ENCODE peak calls at places on chromosomes 1 and 21, in nine cellular contexts. One of them, this sample, is unnamed.

GRCh38 chr1:115189814-115190541 is 100.7 kb upstream of the TSPAN2 start:
- DNase-seq in heart right ventricle: no peak
- DNase-seq in psoas muscle: no peak
- DNase-seq in adrenal gland: no peak
- DNase-seq in sigmoid colon: no peak
- DNase-seq in fibroblast of lung: peak; percentile 98
- DNase-seq in Peyer's patch: no peak
- DNase-seq in upper lobe of left lung: no peak
- DNase-seq in astrocyte: peak; percentile 98
- DNase-seq in this sample: no peak

GRCh38 chr1:202760589-202760988 is 47.6 kb downstream of the KDM5B start:
- DNase-seq in heart right ventricle: no peak
- DNase-seq in psoas muscle: no peak
- DNase-seq in adrenal gland: no peak
- DNase-seq in sigmoid colon: no peak
- DNase-seq in fibroblast of lung: no peak
- DNase-seq in Peyer's patch: no peak
- DNase-seq in upper lobe of left lung: no peak
- DNase-seq in astrocyte: no peak
- DNase-seq in this sample: no peak

GRCh38 chr1:229117664-229118300 is 153.1 kb upstream of the RAB4A start:
- DNase-seq in heart right ventricle: peak; percentile 43
- DNase-seq in psoas muscle: peak; percentile 43
- DNase-seq in adrenal gland: peak; percentile 79
- DNase-seq in sigmoid colon: peak; percentile 94
- DNase-seq in fibroblast of lung: peak; percentile 23
- DNase-seq in Peyer's patch: no peak
- DNase-seq in upper lobe of left lung: peak; percentile 91
- DNase-seq in astrocyte: no peak
- DNase-seq in this sample: peak; percentile 87

GRCh38 chr1:24903955-24904730 is 25.9 kb downstream of the RUNX3 start:
- DNase-seq in heart right ventricle: no peak
- DNase-seq in psoas muscle: no peak
- DNase-seq in adrenal gland: peak; percentile 9
- DNase-seq in sigmoid colon: peak; percentile 43
- DNase-seq in fibroblast of lung: no peak
- DNase-seq in Peyer's patch: no peak
- DNase-seq in upper lobe of left lung: no peak
- DNase-seq in astrocyte: no peak
- DNase-seq in this sample: no peak

GRCh38 chr21:34974162-34974981 is 74.7 kb downstream of the RUNX1 start:
- DNase-seq in heart right ventricle: no peak
- DNase-seq in psoas muscle: no peak
- DNase-seq in adrenal gland: no peak
- DNase-seq in sigmoid colon: no peak
- DNase-seq in fibroblast of lung: no peak
- DNase-seq in Peyer's patch: peak; percentile 27
- DNase-seq in upper lobe of left lung: no peak
- DNase-seq in astrocyte: no peak
- DNase-seq in this sample: no peak

GRCh38 chr1:81571946-81572345 is 228.8 kb upstream of the ADGRL2 start:
- DNase-seq in heart right ventricle: no peak
- DNase-seq in psoas muscle: no peak
- DNase-seq in adrenal gland: no peak
- DNase-seq in sigmoid colon: no peak
- DNase-seq in fibroblast of lung: peak; percentile 34
- DNase-seq in Peyer's patch: no peak
- DNase-seq in upper lobe of left lung: no peak
- DNase-seq in astrocyte: peak; percentile 20
- DNase-seq in this sample: no peak

GRCh38 chr1:75233302-75233929 is 99.2 kb downstream of the LHX8 start:
- DNase-seq in heart right ventricle: no peak
- DNase-seq in psoas muscle: no peak
- DNase-seq in adrenal gland: no peak
- DNase-seq in sigmoid colon: no peak
- DNase-seq in fibroblast of lung: peak; percentile 35
- DNase-seq in Peyer's patch: no peak
- DNase-seq in upper lobe of left lung: no peak
- DNase-seq in astrocyte: peak; percentile 10
- DNase-seq in this sample: no peak

GRCh38 chr1:27979151-27979858 is 19.5 kb downstream of the XKR8 start:
- DNase-seq in heart right ventricle: no peak
- DNase-seq in psoas muscle: no peak
- DNase-seq in adrenal gland: no peak
- DNase-seq in sigmoid colon: no peak
- DNase-seq in fibroblast of lung: peak; percentile 70
- DNase-seq in Peyer's patch: no peak
- DNase-seq in upper lobe of left lung: no peak
- DNase-seq in astrocyte: peak; percentile 53
- DNase-seq in this sample: no peak

GRCh38 chr1:153799016-153799415 is 23.8 kb downstream of the SLC27A3 start:
- DNase-seq in heart right ventricle: no peak
- DNase-seq in psoas muscle: no peak
- DNase-seq in adrenal gland: no peak
- DNase-seq in sigmoid colon: no peak
- DNase-seq in fibroblast of lung: no peak
- DNase-seq in Peyer's patch: no peak
- DNase-seq in upper lobe of left lung: no peak
- DNase-seq in astrocyte: no peak
- DNase-seq in this sample: no peak

GRCh38 chr21:46083271-46084040 is 14.5 kb upstream of the COL6A2 start:
- DNase-seq in heart right ventricle: no peak
- DNase-seq in psoas muscle: peak; percentile 16
- DNase-seq in adrenal gland: peak; percentile 13
- DNase-seq in sigmoid colon: peak; percentile 73
- DNase-seq in fibroblast of lung: no peak
- DNase-seq in Peyer's patch: no peak
- DNase-seq in upper lobe of left lung: peak; percentile 80
- DNase-seq in astrocyte: no peak
- DNase-seq in this sample: peak; percentile 38

GRCh38 chr1:162175393-162175792 is 105.9 kb downstream of the NOS1AP start:
- DNase-seq in heart right ventricle: no peak
- DNase-seq in psoas muscle: no peak
- DNase-seq in adrenal gland: no peak
- DNase-seq in sigmoid colon: no peak
- DNase-seq in fibroblast of lung: peak; percentile 19
- DNase-seq in Peyer's patch: no peak
- DNase-seq in upper lobe of left lung: no peak
- DNase-seq in astrocyte: no peak
- DNase-seq in this sample: no peak

GRCh38 chr1:209805341-209805781 is 581 bp downstream of the IRF6 start:
- DNase-seq in heart right ventricle: no peak
- DNase-seq in psoas muscle: no peak
- DNase-seq in adrenal gland: peak; percentile 33
- DNase-seq in sigmoid colon: no peak
- DNase-seq in fibroblast of lung: no peak
- DNase-seq in Peyer's patch: no peak
- DNase-seq in upper lobe of left lung: peak; percentile 41
- DNase-seq in astrocyte: no peak
- DNase-seq in this sample: no peak

GRCh38 chr21:29717659-29718058 is 222.1 kb downstream of the GRIK1 start:
- DNase-seq in heart right ventricle: no peak
- DNase-seq in psoas muscle: no peak
- DNase-seq in adrenal gland: no peak
- DNase-seq in sigmoid colon: no peak
- DNase-seq in fibroblast of lung: no peak
- DNase-seq in Peyer's patch: no peak
- DNase-seq in upper lobe of left lung: no peak
- DNase-seq in astrocyte: no peak
- DNase-seq in this sample: no peak

GRCh38 chr1:209552406-209553264 is 30.9 kb upstream of the CAMK1G start:
- DNase-seq in heart right ventricle: no peak
- DNase-seq in psoas muscle: no peak
- DNase-seq in adrenal gland: no peak
- DNase-seq in sigmoid colon: no peak
- DNase-seq in fibroblast of lung: no peak
- DNase-seq in Peyer's patch: no peak
- DNase-seq in upper lobe of left lung: no peak
- DNase-seq in astrocyte: no peak
- DNase-seq in this sample: no peak

DNA sequence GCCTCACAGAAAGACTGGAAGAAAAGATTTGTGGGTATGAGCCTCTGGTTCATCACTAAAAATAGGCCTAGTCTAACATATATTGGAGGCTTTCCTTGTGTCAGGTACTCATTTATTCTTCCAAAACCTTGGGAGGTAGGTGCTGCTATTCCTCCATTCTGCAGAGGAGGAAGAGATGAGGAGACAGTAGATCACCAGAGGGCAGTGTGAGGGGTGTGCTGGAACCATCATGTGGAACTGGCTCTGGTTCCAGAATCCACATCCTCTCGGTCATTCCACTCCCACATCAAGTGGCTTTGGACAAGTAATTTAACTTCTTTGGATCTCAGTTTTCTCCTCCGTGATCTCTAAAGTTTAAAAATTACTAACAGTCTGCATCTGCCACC is 7.4 kb upstream of the INKA2 start:
- DNase-seq in heart right ventricle: no peak
- DNase-seq in psoas muscle: no peak
- DNase-seq in adrenal gland: no peak
- DNase-seq in sigmoid colon: no peak
- DNase-seq in fibroblast of lung: no peak
- DNase-seq in Peyer's patch: no peak
- DNase-seq in upper lobe of left lung: no peak
- DNase-seq in astrocyte: no peak
- DNase-seq in this sample: no peak
- H3K4me1 ChIP-seq in heart right ventricle: peaks cover 28% of the 10 kb centered on the region
- H3K4me1 ChIP-seq in psoas muscle: peaks cover 22% of the 10 kb centered on the region
- H3K4me1 ChIP-seq in adrenal gland: no peaks in the 10 kb centered on the region
- H3K4me1 ChIP-seq in sigmoid colon: no peaks in the 10 kb centered on the region
- H3K4me1 ChIP-seq in fibroblast of lung: peaks cover 11% of the 10 kb centered on the region
- H3K4me1 ChIP-seq in Peyer's patch: no peaks in the 10 kb centered on the region
- H3K4me1 ChIP-seq in upper lobe of left lung: no peaks in the 10 kb centered on the region
- H3K4me1 ChIP-seq in astrocyte: peaks cover 12% of the 10 kb centered on the region
- H3K4me1 ChIP-seq in this sample: peaks cover 47% of the 10 kb centered on the region

GRCh38 chr1:244048566-244049141 is 2.4 kb upstream of the ZBTB18 start:
- DNase-seq in heart right ventricle: no peak
- DNase-seq in psoas muscle: peak; percentile 65
- DNase-seq in adrenal gland: no peak
- DNase-seq in sigmoid colon: no peak
- DNase-seq in fibroblast of lung: no peak
- DNase-seq in Peyer's patch: peak; percentile 31
- DNase-seq in upper lobe of left lung: peak; percentile 94
- DNase-seq in astrocyte: no peak
- DNase-seq in this sample: no peak

GRCh38 chr1:244052011-244052727 is 1.1 kb downstream of the ZBTB18 start:
- DNase-seq in heart right ventricle: no peak
- DNase-seq in psoas muscle: no peak
- DNase-seq in adrenal gland: no peak
- DNase-seq in sigmoid colon: no peak
- DNase-seq in fibroblast of lung: peak; percentile 39
- DNase-seq in Peyer's patch: no peak
- DNase-seq in upper lobe of left lung: no peak
- DNase-seq in astrocyte: no peak
- DNase-seq in this sample: no peak

GRCh38 chr1:244050835-244051444 is at the start of gene ZBTB18:
- DNase-seq in heart right ventricle: peak; percentile 29
- DNase-seq in psoas muscle: no peak
- DNase-seq in adrenal gland: no peak
- DNase-seq in sigmoid colon: no peak
- DNase-seq in fibroblast of lung: peak; percentile 79
- DNase-seq in Peyer's patch: no peak
- DNase-seq in upper lobe of left lung: no peak
- DNase-seq in astrocyte: peak; percentile 77
- DNase-seq in this sample: no peak

GRCh38 chr1:244049142-244049968 is 1.7 kb upstream of the ZBTB18 start:
- DNase-seq in heart right ventricle: peak; percentile 31
- DNase-seq in psoas muscle: peak; percentile 51
- DNase-seq in adrenal gland: peak; percentile 40
- DNase-seq in sigmoid colon: peak; percentile 71
- DNase-seq in fibroblast of lung: peak; percentile 23
- DNase-seq in Peyer's patch: peak; percentile 83
- DNase-seq in upper lobe of left lung: peak; percentile 91
- DNase-seq in astrocyte: no peak
- DNase-seq in this sample: no peak

GRCh38 chr1:244049969-244050834 is 881 bp upstream of the ZBTB18 start:
- DNase-seq in heart right ventricle: no peak
- DNase-seq in psoas muscle: no peak
- DNase-seq in adrenal gland: no peak
- DNase-seq in sigmoid colon: no peak
- DNase-seq in fibroblast of lung: no peak
- DNase-seq in Peyer's patch: peak; percentile 39
- DNase-seq in upper lobe of left lung: peak; percentile 37
- DNase-seq in astrocyte: no peak
- DNase-seq in this sample: no peak
- H3K27ac ChIP-seq in heart right ventricle: peak overlapping the region; percentile 66
- H3K27ac ChIP-seq in psoas muscle: peak overlapping the region; percentile 85
- H3K27ac ChIP-seq in adrenal gland: no peak overlapping the region
- H3K27ac ChIP-seq in sigmoid colon: peak overlapping the region; percentile 96
- H3K27ac ChIP-seq in fibroblast of lung: peak overlapping the region; percentile 9
- H3K27ac ChIP-seq in Peyer's patch: peak overlapping the region; percentile 96
- H3K27ac ChIP-seq in upper lobe of left lung: peak overlapping the region; percentile 98
- H3K27ac ChIP-seq in astrocyte: peak overlapping the region; percentile 51
- H3K27ac ChIP-seq in this sample: peak overlapping the region; percentile 85

GRCh38 chr21:26499475-26499874 is 73.6 kb downstream of the CYYR1 start:
- DNase-seq in heart right ventricle: no peak
- DNase-seq in psoas muscle: no peak
- DNase-seq in adrenal gland: no peak
- DNase-seq in sigmoid colon: no peak
- DNase-seq in fibroblast of lung: no peak
- DNase-seq in Peyer's patch: no peak
- DNase-seq in upper lobe of left lung: no peak
- DNase-seq in astrocyte: no peak
- DNase-seq in this sample: no peak
- H3K9me3 ChIP-seq in heart right ventricle: no peaks in the 10 kb centered on the region
- H3K9me3 ChIP-seq in psoas muscle: no peaks in the 10 kb centered on the region
- H3K9me3 ChIP-seq in adrenal gland: no peaks in the 10 kb centered on the region
- H3K9me3 ChIP-seq in sigmoid colon: peaks cover 3% of the 10 kb centered on the region
- H3K9me3 ChIP-seq in fibroblast of lung: no peaks in the 10 kb centered on the region
- H3K9me3 ChIP-seq in Peyer's patch: no peaks in the 10 kb centered on the region
- H3K9me3 ChIP-seq in upper lobe of left lung: no peaks in the 10 kb centered on the region
- H3K9me3 ChIP-seq in astrocyte: no peaks in the 10 kb centered on the region
- H3K9me3 ChIP-seq in this sample: no peaks in the 10 kb centered on the region

DNA sequence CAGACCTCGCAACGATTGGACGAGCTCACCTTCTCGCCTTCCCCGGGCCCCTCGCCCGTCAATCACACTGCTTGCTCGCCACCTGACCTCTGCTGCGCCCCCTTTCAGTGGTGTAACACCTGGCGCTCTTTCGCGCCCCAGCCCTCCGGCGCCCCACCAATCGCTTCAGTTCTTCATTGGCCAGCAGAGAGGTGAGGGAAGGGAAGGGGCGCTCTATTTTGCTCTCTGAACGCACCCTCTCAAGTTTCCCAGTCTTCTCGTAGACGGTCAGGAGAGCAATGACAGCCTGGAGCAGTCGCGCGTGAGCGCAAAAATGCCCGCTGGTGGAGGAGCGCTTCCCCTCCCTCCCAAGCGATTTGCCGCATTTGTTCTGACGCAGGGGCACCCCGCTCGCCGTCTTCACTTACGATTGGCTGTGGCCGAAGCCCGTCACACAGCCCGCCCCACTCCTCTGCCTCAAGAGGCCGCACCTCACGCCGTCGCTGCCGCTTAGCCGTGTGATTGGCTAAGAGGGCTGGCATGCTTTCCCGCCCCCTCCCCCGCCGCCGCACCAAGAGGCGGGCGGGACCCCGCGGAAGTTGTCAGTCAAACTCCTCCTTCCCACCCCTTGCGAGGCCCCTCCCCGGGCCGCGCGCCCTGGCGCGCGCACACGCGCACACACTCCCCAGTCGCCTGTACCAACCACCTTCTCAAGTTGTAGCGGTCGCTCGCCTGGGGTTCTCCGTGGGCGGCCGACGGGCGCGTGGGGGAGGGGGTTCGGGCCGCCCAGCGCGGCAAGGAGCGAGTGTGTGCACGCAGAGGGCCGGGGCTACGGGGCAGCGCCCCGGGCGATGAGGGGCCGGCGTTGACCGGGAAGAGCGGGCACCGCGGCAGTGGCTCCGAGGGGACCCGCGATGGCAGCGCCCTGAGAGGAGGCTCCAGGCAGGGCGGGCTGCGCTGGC is at the start of gene PPP2R5A:
- DNase-seq in heart right ventricle: peak; percentile 99
- DNase-seq in psoas muscle: peak; percentile 99
- DNase-seq in adrenal gland: peak; percentile 98
- DNase-seq in sigmoid colon: peak; percentile 100
- DNase-seq in fibroblast of lung: peak; percentile 100
- DNase-seq in Peyer's patch: peak; percentile 98
- DNase-seq in upper lobe of left lung: peak; percentile 100
- DNase-seq in astrocyte: peak; percentile 98
- DNase-seq in this sample: peak; percentile 99
- H3K4me1 ChIP-seq in heart right ventricle: peaks cover 32% of the 10 kb centered on the region
- H3K4me1 ChIP-seq in psoas muscle: peaks cover 23% of the 10 kb centered on the region
- H3K4me1 ChIP-seq in adrenal gland: peaks cover 38% of the 10 kb centered on the region
- H3K4me1 ChIP-seq in sigmoid colon: no peaks in the 10 kb centered on the region
- H3K4me1 ChIP-seq in fibroblast of lung: peaks cover 3% of the 10 kb centered on the region
- H3K4me1 ChIP-seq in Peyer's patch: peaks cover 23% of the 10 kb centered on the region
- H3K4me1 ChIP-seq in upper lobe of left lung: peaks cover 22% of the 10 kb centered on the region
- H3K4me1 ChIP-seq in astrocyte: peaks cover 24% of the 10 kb centered on the region
- H3K4me1 ChIP-seq in this sample: no peaks in the 10 kb centered on the region

This sample was measured in right atrium auricular region.